ENCODE peak calls at places on chromosomes 3 and 15, in five cellular contexts. One of them, this sample, is unnamed.

GRCh38 chr3:141881702-141882101 is 5.3 kb downstream of the ATP1B3 start:
- DNase-seq in A549: no peak
- DNase-seq in adrenal gland: no peak
- DNase-seq in K562: peak
- DNase-seq in ovary: no peak
- DNase-seq in this sample: no peak

GRCh38 chr3:140056047-140056446 is 121.1 kb downstream of the CLSTN2 start:
- DNase-seq in ovary: no peak
- DNase-seq in A549: no peak
- DNase-seq in adrenal gland: no peak
- DNase-seq in K562: no peak
- DNase-seq in this sample: no peak

GRCh38 chr3:149044329-149045083 is 41.8 kb downstream of the HLTF start:
- DNase-seq in K562: no peak
- DNase-seq in A549: no peak
- DNase-seq in ovary: no peak
- DNase-seq in adrenal gland: no peak
- DNase-seq in this sample: no peak

GRCh38 chr3:53350652-53351051 is 3.3 kb upstream of the DCP1A start:
- DNase-seq in ovary: no peak
- DNase-seq in A549: peak
- DNase-seq in adrenal gland: no peak
- DNase-seq in K562: peak
- DNase-seq in this sample: no peak

GRCh38 chr15:39184701-39185390 is 396.0 kb upstream of the THBS1 start:
- DNase-seq in adrenal gland: no peak
- DNase-seq in K562: no peak
- DNase-seq in ovary: no peak
- DNase-seq in A549: no peak
- DNase-seq in this sample: no peak

GRCh38 chr3:162702768-162703385 is 1206.3 kb downstream of the OTOL1 start:
- DNase-seq in A549: no peak
- DNase-seq in K562: no peak
- DNase-seq in ovary: no peak
- DNase-seq in adrenal gland: no peak
- DNase-seq in this sample: no peak

GRCh38 chr3:188299068-188299467 is 145.1 kb downstream of the LPP start:
- DNase-seq in ovary: no peak
- DNase-seq in adrenal gland: no peak
- DNase-seq in A549: no peak
- DNase-seq in K562: no peak
- DNase-seq in this sample: no peak

GRCh38 chr15:39974656-39975230 is 40.8 kb downstream of the EIF2AK4 start:
- DNase-seq in adrenal gland: no peak
- DNase-seq in K562: no peak
- DNase-seq in ovary: no peak
- DNase-seq in A549: no peak
- DNase-seq in this sample: no peak

GRCh38 chr3:110900583-110900982 is 171.0 kb upstream of the NECTIN3 start:
- DNase-seq in ovary: no peak
- DNase-seq in K562: no peak
- DNase-seq in A549: no peak
- DNase-seq in adrenal gland: no peak
- DNase-seq in this sample: no peak

GRCh38 chr3:170132335-170132734 is 49.2 kb downstream of the PHC3 start:
- DNase-seq in A549: no peak
- DNase-seq in adrenal gland: no peak
- DNase-seq in ovary: no peak
- DNase-seq in K562: peak
- DNase-seq in this sample: no peak

GRCh38 chr15:77107531-77108355 is 36.8 kb upstream of the TSPAN3 start:
- DNase-seq in ovary: peak
- DNase-seq in A549: peak
- DNase-seq in K562: peak
- DNase-seq in adrenal gland: peak
- DNase-seq in this sample: peak

GRCh38 chr3:87276484-87276883 is at the start of gene POU1F1:
- DNase-seq in adrenal gland: no peak
- DNase-seq in A549: no peak
- DNase-seq in ovary: no peak
- DNase-seq in K562: no peak
- DNase-seq in this sample: no peak

GRCh38 chr3:16316847-16317560 is 52.0 kb downstream of the OXNAD1 start:
- DNase-seq in K562: no peak
- DNase-seq in adrenal gland: no peak
- DNase-seq in ovary: no peak
- DNase-seq in A549: no peak
- DNase-seq in this sample: no peak

GRCh38 chr3:16316396-16316795 is 51.4 kb downstream of the OXNAD1 start:
- DNase-seq in K562: no peak
- DNase-seq in ovary: no peak
- DNase-seq in A549: no peak
- DNase-seq in adrenal gland: no peak
- DNase-seq in this sample: no peak

GRCh38 chr3:16318216-16318615 is 53.2 kb downstream of the OXNAD1 start:
- DNase-seq in A549: no peak
- DNase-seq in K562: no peak
- DNase-seq in ovary: no peak
- DNase-seq in adrenal gland: no peak
- DNase-seq in this sample: no peak

GRCh38 chr3:16319307-16319706 is 54.3 kb downstream of the OXNAD1 start:
- DNase-seq in adrenal gland: no peak
- DNase-seq in K562: peak
- DNase-seq in A549: peak
- DNase-seq in ovary: no peak
- DNase-seq in this sample: peak

DNA sequence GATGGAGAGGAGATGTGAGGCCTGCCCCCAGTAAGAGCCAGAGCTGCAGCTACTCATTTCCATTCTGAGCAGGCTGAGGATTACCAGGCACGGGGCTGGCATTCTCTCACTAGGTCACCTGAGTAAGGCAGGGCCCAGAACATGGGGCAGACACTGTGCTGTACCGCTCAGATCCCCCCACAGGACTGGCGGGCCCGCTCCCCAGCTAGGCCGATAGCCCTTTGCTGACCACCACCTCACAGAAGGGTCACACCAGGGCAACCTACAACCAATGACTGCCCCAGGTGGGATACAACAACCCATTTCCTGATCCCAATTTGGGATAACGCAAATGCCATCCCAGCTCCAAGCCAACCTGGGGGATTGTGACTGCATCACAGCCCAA is 52.5 kb downstream of the OXNAD1 start:
- DNase-seq in ovary: no peak
- DNase-seq in A549: no peak
- DNase-seq in adrenal gland: no peak
- DNase-seq in K562: no peak
- DNase-seq in this sample: no peak
- TF ChIP-seq POLR2A in ovary: no peak
- TF ChIP-seq POLR2A in A549: no peak
- TF ChIP-seq POLR2A in adrenal gland: no peak
- TF ChIP-seq POLR2A in K562: no peak
- TF ChIP-seq POLR2A in this sample: no peak

GRCh38 chr15:88918738-88919137 is 5.6 kb upstream of the MFGE8 start:
- DNase-seq in ovary: peak
- DNase-seq in adrenal gland: peak
- DNase-seq in K562: no peak
- DNase-seq in A549: no peak
- DNase-seq in this sample: no peak
- TF ChIP-seq POLR2A in ovary: no peak
- TF ChIP-seq POLR2A in adrenal gland: no peak
- TF ChIP-seq POLR2A in K562: no peak
- TF ChIP-seq POLR2A in A549: no peak
- TF ChIP-seq POLR2A in this sample: no peak

GRCh38 chr3:171809513-171810277 is 588 bp downstream of the PLD1 start:
- DNase-seq in adrenal gland: peak
- DNase-seq in A549: peak
- DNase-seq in K562: peak
- DNase-seq in ovary: peak
- DNase-seq in this sample: no peak
- TF ChIP-seq POLR2A in adrenal gland: no peak
- TF ChIP-seq POLR2A in A549: peak
- TF ChIP-seq POLR2A in K562: peak
- TF ChIP-seq POLR2A in ovary: no peak
- TF ChIP-seq POLR2A in this sample: no peak

DNA sequence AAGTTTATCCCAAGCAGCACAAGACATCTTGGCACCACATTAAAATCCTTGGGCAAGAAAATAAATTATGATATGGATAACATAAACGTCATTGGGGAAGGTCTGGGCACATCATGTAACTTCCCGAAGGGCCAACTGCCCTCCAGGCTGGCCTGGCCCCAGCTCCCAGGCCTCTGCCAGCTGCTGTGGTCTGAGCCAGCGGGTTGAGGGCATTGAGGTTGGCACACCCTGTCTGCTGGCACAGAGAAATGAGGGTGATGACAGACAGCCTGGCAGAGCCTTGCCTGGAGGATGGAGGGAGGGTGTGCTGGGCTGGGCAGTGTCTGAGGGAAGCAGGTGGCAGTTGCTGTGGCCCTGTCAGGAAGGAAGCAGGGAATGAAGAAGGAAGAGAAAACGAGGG is 3.3 kb upstream of the RBSN start:
- DNase-seq in ovary: peak
- DNase-seq in adrenal gland: peak
- DNase-seq in A549: no peak
- DNase-seq in K562: no peak
- DNase-seq in this sample: peak
- TF ChIP-seq POLR2A in ovary: no peak
- TF ChIP-seq POLR2A in adrenal gland: no peak
- TF ChIP-seq POLR2A in A549: no peak
- TF ChIP-seq POLR2A in K562: no peak
- TF ChIP-seq POLR2A in this sample: no peak

GRCh38 chr15:72230197-72231065 is 559 bp downstream of the PKM start:
- DNase-seq in K562: peak
- DNase-seq in adrenal gland: peak
- DNase-seq in ovary: peak
- DNase-seq in A549: peak
- DNase-seq in this sample: peak
- TF ChIP-seq POLR2A in K562: peak
- TF ChIP-seq POLR2A in adrenal gland: peak
- TF ChIP-seq POLR2A in ovary: peak
- TF ChIP-seq POLR2A in A549: peak
- TF ChIP-seq POLR2A in this sample: peak

DNA sequence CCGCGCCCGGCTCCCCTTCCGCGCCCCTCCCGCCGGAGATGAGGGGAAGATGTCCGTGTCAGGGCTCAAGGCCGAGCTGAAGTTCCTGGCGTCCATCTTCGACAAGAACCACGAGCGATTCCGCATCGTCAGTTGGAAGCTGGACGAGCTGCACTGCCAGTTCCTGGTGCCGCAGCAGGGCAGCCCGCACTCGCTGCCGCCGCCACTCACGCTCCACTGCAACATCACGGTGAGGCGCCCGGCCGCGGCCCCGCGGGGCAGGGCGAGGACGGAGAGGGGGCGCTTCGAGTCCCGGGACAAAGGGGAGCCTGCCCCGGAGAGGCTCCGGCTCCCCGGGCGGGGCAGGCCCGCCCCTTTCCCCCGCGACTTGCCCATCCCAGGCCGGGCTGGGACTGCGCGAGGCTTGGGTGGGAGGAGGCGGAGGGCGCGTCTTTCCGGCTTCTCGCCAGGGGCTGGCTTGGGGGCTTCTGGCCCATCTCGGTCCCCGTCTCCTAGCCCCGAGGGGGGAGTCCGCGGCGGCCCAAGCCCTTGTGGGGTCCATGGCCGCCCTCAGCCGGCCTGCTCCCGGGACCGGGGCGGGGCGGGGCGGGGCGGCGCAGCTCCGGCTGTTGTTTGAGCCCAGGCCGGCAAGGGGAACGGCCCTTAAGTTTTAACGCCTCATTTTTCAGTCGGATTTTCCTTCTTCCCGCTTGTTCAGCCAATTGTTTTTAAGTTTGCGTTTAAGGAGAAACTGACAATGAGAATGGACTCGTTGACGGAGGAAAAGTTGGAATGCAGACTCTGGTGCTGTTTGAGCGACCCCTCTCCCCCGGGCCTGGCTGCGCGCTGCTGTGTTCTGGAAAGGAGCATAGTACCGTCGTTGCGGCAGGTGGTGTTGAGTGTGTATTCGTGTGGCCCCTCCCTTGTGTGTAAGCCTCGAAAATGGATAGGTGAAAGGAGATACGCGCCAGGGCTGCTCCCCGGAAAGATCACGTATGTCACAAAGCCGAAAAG is 667 bp downstream of the UBE2Q2 start:
- DNase-seq in A549: peak
- DNase-seq in adrenal gland: peak
- DNase-seq in K562: peak
- DNase-seq in ovary: peak
- DNase-seq in this sample: peak
- TF ChIP-seq POLR2A in A549: peak
- TF ChIP-seq POLR2A in adrenal gland: peak
- TF ChIP-seq POLR2A in K562: peak
- TF ChIP-seq POLR2A in ovary: no peak
- TF ChIP-seq POLR2A in this sample: no peak

GRCh38 chr3:11570251-11570650 is 73.5 kb downstream of the VGLL4 start:
- DNase-seq in adrenal gland: peak
- DNase-seq in ovary: no peak
- DNase-seq in A549: no peak
- DNase-seq in K562: no peak
- DNase-seq in this sample: no peak

GRCh38 chr3:11567516-11568467 is 75.9 kb downstream of the VGLL4 start:
- DNase-seq in ovary: no peak
- DNase-seq in K562: no peak
- DNase-seq in adrenal gland: peak
- DNase-seq in A549: peak
- DNase-seq in this sample: no peak

GRCh38 chr3:11569156-11569741 is 74.5 kb downstream of the VGLL4 start:
- DNase-seq in K562: no peak
- DNase-seq in ovary: no peak
- DNase-seq in A549: no peak
- DNase-seq in adrenal gland: no peak
- DNase-seq in this sample: no peak

GRCh38 chr3:11566916-11567315 is 76.8 kb downstream of the VGLL4 start:
- DNase-seq in adrenal gland: no peak
- DNase-seq in A549: peak
- DNase-seq in ovary: no peak
- DNase-seq in K562: peak
- DNase-seq in this sample: no peak

DNA sequence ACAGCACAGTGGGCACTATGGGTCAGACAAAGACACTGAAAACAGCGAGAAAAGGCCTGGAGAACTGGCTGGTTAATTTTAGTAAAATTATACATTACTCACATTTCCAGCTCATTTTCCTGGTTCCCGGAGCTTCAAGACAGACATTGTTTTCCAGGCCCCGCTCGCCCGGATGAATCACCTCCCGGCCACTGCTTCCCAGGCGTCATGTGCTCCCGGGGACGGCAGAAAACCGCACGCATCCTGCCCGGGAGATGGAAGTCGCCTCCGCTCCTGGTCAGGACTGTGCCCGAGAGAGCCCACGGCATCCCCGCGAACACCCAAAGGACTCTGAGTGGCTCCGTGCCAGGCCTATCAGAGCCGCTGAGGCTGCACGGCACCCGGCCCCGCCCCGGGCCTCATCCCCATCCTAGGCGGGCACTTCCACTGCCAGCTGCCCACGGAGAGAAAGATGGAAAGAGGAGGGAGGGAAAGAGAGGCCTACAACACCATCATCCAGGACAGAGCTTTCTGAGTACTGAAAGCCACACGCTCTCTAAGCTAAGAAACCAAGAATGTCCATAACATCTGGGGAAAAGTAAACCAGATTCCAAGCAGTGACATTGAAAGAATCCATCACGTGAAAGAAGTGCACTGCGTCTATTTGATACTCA is 75.1 kb downstream of the VGLL4 start:
- DNase-seq in K562: no peak
- DNase-seq in A549: peak
- DNase-seq in ovary: peak
- DNase-seq in adrenal gland: peak
- DNase-seq in this sample: peak
- TF ChIP-seq POLR2A in K562: no peak
- TF ChIP-seq POLR2A in A549: no peak
- TF ChIP-seq POLR2A in ovary: no peak
- TF ChIP-seq POLR2A in adrenal gland: no peak
- TF ChIP-seq POLR2A in this sample: no peak